ENCODE peak calls at places on chromosomes 16 and 17, in nine cellular contexts. F is mucosa of descending colon; M is cardiac muscle cell; I is GM12864; R is GM20000; H is CD4-positive, alpha-beta T cell; T is progenitor cell of endocrine pancreas; U is tibial nerve; V is body of pancreas. J is an unnamed sample.

GRCh38 chr17:67829331-67829730 is 4.0 kb downstream of the BPTF start:
- DNase-seq in F (no peak), M (no peak), I (peak; percentile 61), R (peak; percentile 49), H (no peak), T (no peak), U (no peak), V (no peak), J (no peak)

GRCh38 chr16:85832578-85833539 is 33.4 kb downstream of the COX4I1 start:
- DNase-seq in F (peak; percentile 67), M (no peak), I (no peak), R (peak; percentile 77), H (no peak), T (no peak), U (no peak), V (no peak), J (no peak)

GRCh38 chr16:89598199-89598598 is 15.2 kb upstream of the DPEP1 start:
- DNase-seq in F (no peak), M (peak; percentile 36), I (no peak), R (no peak), H (no peak), T (no peak), U (no peak), V (no peak), J (peak; percentile 73)

GRCh38 chr17:79559111-79559887 is 51.6 kb downstream of the RBFOX3 start:
- DNase-seq in F (no peak), M (no peak), I (no peak), R (no peak), H (no peak), T (no peak), U (no peak), V (no peak), J (no peak)

GRCh38 chr17:42113293-42114069 is 967 bp upstream of the DHX58 start:
- DNase-seq in F (no peak), M (no peak), I (no peak), R (no peak), H (no peak), T (no peak), U (no peak), V (no peak), J (no peak)

GRCh38 chr17:76353004-76353598 is 615 bp downstream of the PRPSAP1 start:
- DNase-seq in F (peak; percentile 65), M (no peak), I (no peak), R (peak; percentile 67), H (no peak), T (no peak), U (no peak), V (peak; percentile 36), J (peak; percentile 53)

GRCh38 chr16:31129568-31130335 is 5.8 kb downstream of the PRSS8 start:
- DNase-seq in F (peak; percentile 76), M (peak; percentile 43), I (no peak), R (no peak), H (no peak), T (no peak), U (no peak), V (peak; percentile 49), J (no peak)

GRCh38 chr17:75155191-75155601 is 884 bp upstream of the JPT1 start:
- DNase-seq in F (no peak), M (no peak), I (no peak), R (no peak), H (no peak), T (no peak), U (no peak), V (no peak), J (no peak)

GRCh38 chr16:1510941-1511351 is 17.8 kb downstream of the TELO2 start:
- DNase-seq in F (no peak), M (no peak), I (no peak), R (no peak), H (no peak), T (no peak), U (no peak), V (no peak), J (no peak)
- TF ChIP-seq CTCF in F (no peak), M (no peak), I (no peak), R (no peak), H (no peak), T (no peak), U (no peak), V (no peak), J (no peak)

DNA sequence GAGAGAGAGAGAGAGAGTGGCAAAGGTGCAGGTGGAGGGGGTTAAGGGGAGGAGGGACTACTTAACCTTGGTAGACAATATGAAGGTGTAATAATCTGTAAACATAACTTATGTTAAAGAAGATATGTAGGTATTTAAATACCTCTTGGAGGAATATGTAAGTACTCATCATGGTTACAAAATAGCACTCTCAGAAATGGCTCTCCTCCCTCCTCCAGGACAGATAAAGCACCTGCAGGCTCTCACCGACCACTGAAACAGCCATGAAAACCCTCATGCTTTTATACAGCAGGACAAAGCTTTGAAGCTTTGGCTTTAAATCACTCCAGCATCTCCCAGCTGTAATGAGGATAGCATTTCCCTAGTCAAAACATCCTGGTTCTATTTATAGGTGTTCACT is 69.0 kb upstream of the PMFBP1 start:
- DNase-seq in F (no peak), M (no peak), I (no peak), R (no peak), H (no peak), T (no peak), U (no peak), V (no peak), J (no peak)
- TF ChIP-seq CTCF in F (no peak), M (no peak), I (no peak), R (no peak), H (no peak), T (no peak), U (no peak), V (no peak), J (no peak)

DNA sequence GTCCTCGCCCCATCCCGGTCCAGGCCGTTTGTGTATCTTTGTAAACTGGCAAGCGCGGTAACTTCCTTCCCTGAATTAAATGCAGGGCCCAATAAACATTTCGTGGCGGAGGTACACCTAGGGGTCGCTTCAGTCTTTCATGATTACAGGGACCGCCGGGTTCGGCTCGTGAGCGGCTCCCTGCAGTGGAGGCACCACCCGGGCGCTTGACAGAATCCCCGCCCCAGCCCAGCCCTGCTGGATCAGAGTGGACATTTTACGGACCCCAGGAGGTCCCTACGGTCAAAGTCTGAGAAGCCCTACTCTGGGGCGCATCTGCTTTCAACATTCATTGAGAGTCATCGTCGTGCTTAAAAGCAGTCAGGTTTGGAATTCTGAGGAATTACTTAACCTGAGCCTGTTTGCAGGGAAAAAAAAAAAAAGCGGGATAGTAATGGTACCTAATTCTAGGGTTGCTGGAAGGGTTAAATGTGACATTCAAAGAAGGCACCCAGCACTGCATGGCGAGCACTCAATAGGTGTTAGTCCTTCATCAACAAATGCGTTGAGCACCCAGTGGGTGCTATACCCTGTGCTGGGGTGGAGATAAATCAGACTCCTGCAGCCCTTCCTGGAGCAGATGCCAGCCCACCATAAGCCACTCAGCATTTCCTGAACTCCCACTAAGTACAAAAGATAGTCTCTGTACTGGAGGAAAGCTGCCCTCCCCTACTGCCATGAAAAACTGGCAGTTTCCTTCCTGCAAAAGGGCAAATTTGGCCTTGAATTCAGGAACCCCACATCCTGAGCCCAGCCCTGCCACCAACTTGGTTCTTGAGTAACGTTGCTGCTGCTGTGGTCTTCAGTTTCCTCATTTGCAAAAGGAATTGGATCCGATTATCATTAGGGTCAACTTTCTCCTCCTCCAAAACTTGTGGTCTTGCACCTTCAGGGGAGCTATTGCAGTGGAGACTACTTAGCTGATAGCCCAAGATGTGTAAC is 658 bp upstream of the DUSP3 start:
- DNase-seq in F (no peak), M (no peak), I (no peak), R (no peak), H (no peak), T (no peak), U (no peak), V (peak; percentile 45), J (peak; percentile 65)
- TF ChIP-seq CTCF in F (no peak), M (no peak), I (no peak), R (no peak), H (no peak), T (peak; percentile 10), U (no peak), V (peak; percentile 20), J (peak; percentile 6)

GRCh38 chr16:732332-732731 is 5.4 kb downstream of the HAGHL start:
- DNase-seq in F (no peak), M (no peak), I (no peak), R (no peak), H (no peak), T (no peak), U (no peak), V (no peak), J (no peak)

GRCh38 chr16:733382-734207 is 6.7 kb downstream of the HAGHL start:
- DNase-seq in F (peak; percentile 54), M (no peak), I (no peak), R (no peak), H (peak; percentile 30), T (no peak), U (no peak), V (no peak), J (peak; percentile 80)

GRCh38 chr16:730666-731509 is 4.0 kb downstream of the HAGHL start:
- DNase-seq in F (peak; percentile 51), M (no peak), I (no peak), R (no peak), H (no peak), T (no peak), U (no peak), V (no peak), J (no peak)

GRCh38 chr16:734208-734980 is 6.4 kb downstream of the CIAO3 start:
- DNase-seq in F (peak; percentile 47), M (no peak), I (no peak), R (no peak), H (no peak), T (no peak), U (no peak), V (no peak), J (no peak)

GRCh38 chr16:732936-733335 is 6.0 kb downstream of the HAGHL start:
- DNase-seq in F (no peak), M (no peak), I (no peak), R (no peak), H (no peak), T (no peak), U (no peak), V (no peak), J (no peak)
- TF ChIP-seq CTCF in F (no peak), M (no peak), I (no peak), R (no peak), H (no peak), T (no peak), U (no peak), V (no peak), J (no peak)

DNA sequence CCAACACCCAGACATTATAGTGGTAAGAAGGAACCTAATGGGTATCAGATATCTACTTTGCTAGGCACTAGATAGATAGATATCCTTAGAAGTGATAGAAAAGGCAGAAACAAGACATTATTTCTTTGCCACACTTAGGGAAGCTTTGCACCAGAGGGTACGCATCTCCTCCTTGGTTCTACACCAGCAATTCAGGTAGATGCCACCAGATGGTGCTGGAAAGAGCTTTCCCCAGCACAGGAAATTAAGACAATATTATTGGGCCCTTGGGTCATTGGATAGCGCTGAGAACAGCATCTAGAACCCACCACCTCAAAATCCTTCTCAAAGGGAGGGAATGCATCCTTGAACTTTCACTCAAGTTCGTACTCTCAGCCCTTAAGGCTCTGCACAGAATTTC is 173.8 kb upstream of the CCL2 start:
- DNase-seq in F (no peak), M (peak; percentile 16), I (no peak), R (no peak), H (no peak), T (no peak), U (no peak), V (no peak), J (no peak)
- TF ChIP-seq CTCF in F (no peak), M (peak; percentile 32), I (peak; percentile 62), R (no peak), H (no peak), T (peak; percentile 58), U (no peak), V (peak; percentile 28), J (peak; percentile 35)

GRCh38 chr17:82107341-82107860 is 9.4 kb upstream of the FASN start:
- DNase-seq in F (peak; percentile 52), M (no peak), I (no peak), R (peak; percentile 51), H (no peak), T (no peak), U (no peak), V (no peak), J (peak; percentile 22)
- TF ChIP-seq CTCF in F (no peak), M (peak; percentile 23), I (peak; percentile 36), R (peak; percentile 21), H (no peak), T (peak; percentile 37), U (no peak), V (peak; percentile 16), J (no peak)

J was measured in glutamatergic neuron.